ENCODE peak calls at places on chromosomes 5 and 9, in eight cellular contexts. K, Z, M, H, W, F, V and N are unnamed samples.
A peak's percentile ranks its signal among the peaks of the same experiment; 100 is the strongest.

GRCh38 chr5:107248065-107248695 is 422.6 kb downstream of the EFNA5 start:
- DNase-seq in K (peak; percentile 40), Z (peak; percentile 30), M (no peak), H (no peak), W (peak; percentile 44), F (peak; percentile 41), V (peak; percentile 25), N (peak; percentile 49)

GRCh38 chr5:134240421-134240962 is 14.6 kb upstream of the PPP2CA start:
- DNase-seq in K (peak; percentile 24), Z (peak; percentile 44), M (no peak), H (no peak), W (no peak), F (peak; percentile 50), V (peak; percentile 86), N (no peak)

GRCh38 chr5:65198777-65199120 is 283.0 kb downstream of the ADAMTS6 start:
- DNase-seq in K (no peak), Z (peak; percentile 99), M (no peak), H (no peak), W (no peak), F (no peak), V (peak; percentile 100), N (no peak)

GRCh38 chr5:68279960-68280359 is 64.4 kb downstream of the PIK3R1 start:
- DNase-seq in K (no peak), Z (no peak), M (peak; percentile 18), H (no peak), W (no peak), F (no peak), V (no peak), N (no peak)

GRCh38 chr9:129685220-129685932 is 19.9 kb downstream of the PRRX2 start:
- DNase-seq in K (no peak), Z (peak; percentile 76), M (no peak), H (no peak), W (no peak), F (no peak), V (peak; percentile 61), N (no peak)

GRCh38 chr9:78324068-78324650 is 27.2 kb downstream of the PSAT1 start:
- DNase-seq in K (no peak), Z (no peak), M (no peak), H (no peak), W (no peak), F (no peak), V (no peak), N (no peak)

GRCh38 chr9:72564517-72565281 is 43.3 kb downstream of the TMC1 start:
- DNase-seq in K (no peak), Z (no peak), M (no peak), H (no peak), W (no peak), F (no peak), V (no peak), N (no peak)

GRCh38 chr9:126836216-126836615 is 24.2 kb upstream of the ZBTB34 start:
- DNase-seq in K (no peak), Z (no peak), M (no peak), H (no peak), W (no peak), F (no peak), V (peak; percentile 54), N (no peak)

GRCh38 chr5:67166886-67167285 is 29.7 kb downstream of the CD180 start:
- DNase-seq in K (no peak), Z (no peak), M (no peak), H (no peak), W (no peak), F (no peak), V (no peak), N (no peak)

GRCh38 chr9:123049589-123050222 is 16.2 kb downstream of the GPR21 start:
- DNase-seq in K (no peak), Z (no peak), M (no peak), H (no peak), W (no peak), F (no peak), V (peak; percentile 52), N (no peak)

GRCh38 chr9:125810161-125810560 is 63.0 kb downstream of the PBX3 start:
- DNase-seq in K (no peak), Z (no peak), M (no peak), H (no peak), W (no peak), F (no peak), V (no peak), N (no peak)

GRCh38 chr5:111117149-111117548 is 25.0 kb downstream of the WDR36 start:
- DNase-seq in K (no peak), Z (no peak), M (no peak), H (no peak), W (no peak), F (no peak), V (no peak), N (no peak)

GRCh38 chr9:114968710-114969109 is 38.3 kb upstream of the TNFSF8 start:
- DNase-seq in K (no peak), Z (peak; percentile 44), M (no peak), H (no peak), W (no peak), F (no peak), V (peak; percentile 34), N (no peak)

GRCh38 chr9:121026260-121026691 is 23.8 kb downstream of the C5 start:
- DNase-seq in K (no peak), Z (no peak), M (no peak), H (no peak), W (no peak), F (no peak), V (peak; percentile 50), N (no peak)

GRCh38 chr9:12426198-12426864 is 266.9 kb upstream of the TYRP1 start:
- DNase-seq in K (no peak), Z (no peak), M (no peak), H (no peak), W (no peak), F (no peak), V (no peak), N (no peak)

GRCh38 chr9:105694848-105695581 is 674 bp downstream of the TMEM38B start:
- DNase-seq in K (peak; percentile 81), Z (peak; percentile 60), M (peak; percentile 31), H (peak; percentile 89), W (peak; percentile 67), F (peak; percentile 76), V (peak; percentile 50), N (peak; percentile 81)

GRCh38 chr5:73370620-73371583 is 77.7 kb downstream of the FOXD1 start:
- DNase-seq in K (no peak), Z (peak; percentile 99), M (no peak), H (no peak), W (no peak), F (no peak), V (peak; percentile 97), N (no peak)

GRCh38 chr5:95779611-95780010 is 42.9 kb downstream of the GLRX start:
- DNase-seq in K (no peak), Z (no peak), M (no peak), H (no peak), W (no peak), F (no peak), V (peak; percentile 61), N (no peak)

GRCh38 chr5:116747881-116748280 is 173.3 kb upstream of the SEMA6A start:
- DNase-seq in K (no peak), Z (no peak), M (no peak), H (no peak), W (no peak), F (no peak), V (peak; percentile 5), N (no peak)

GRCh38 chr5:34543687-34544086 is 112.4 kb upstream of the RAI14 start:
- DNase-seq in K (no peak), Z (no peak), M (no peak), H (no peak), W (no peak), F (no peak), V (no peak), N (no peak)

GRCh38 chr5:34545164-34545563 is 111.0 kb upstream of the RAI14 start:
- DNase-seq in K (no peak), Z (no peak), M (no peak), H (no peak), W (no peak), F (no peak), V (no peak), N (no peak)

GRCh38 chr5:34547300-34548085 is 108.6 kb upstream of the RAI14 start:
- DNase-seq in K (no peak), Z (no peak), M (no peak), H (no peak), W (no peak), F (no peak), V (no peak), N (no peak)

GRCh38 chr5:34542818-34543217 is 113.3 kb upstream of the RAI14 start:
- DNase-seq in K (no peak), Z (no peak), M (no peak), H (no peak), W (no peak), F (no peak), V (no peak), N (no peak)

DNA sequence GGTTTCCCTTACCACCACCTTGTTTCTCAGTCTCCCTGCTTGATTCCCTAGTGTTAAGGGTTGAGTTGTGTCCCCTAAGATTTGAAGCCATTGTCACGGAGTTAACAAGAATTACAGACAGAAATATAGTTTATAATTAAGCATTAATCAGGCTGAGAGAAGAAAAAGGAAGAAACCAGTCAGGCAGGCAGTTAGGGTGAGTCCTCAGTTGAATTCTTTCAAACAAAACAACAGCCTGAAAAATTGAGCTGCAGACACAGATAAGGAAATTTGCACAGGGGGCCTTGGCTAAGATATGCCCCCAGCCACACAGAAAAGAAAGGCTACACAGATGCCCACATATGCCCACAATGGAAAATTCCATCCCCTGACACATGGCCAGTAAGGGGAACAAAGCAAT is 111.7 kb upstream of the RAI14 start:
- DNase-seq in K (no peak), Z (no peak), M (no peak), H (no peak), W (no peak), F (no peak), V (no peak), N (no peak)
- H3K9me3 ChIP-seq in K (peaks cover 5% of the 10 kb centered on the region), Z (no peaks in the 10 kb centered on the region), M (no peaks in the 10 kb centered on the region), H (no peaks in the 10 kb centered on the region), W (peaks cover 31% of the 10 kb centered on the region), F (peaks cover 23% of the 10 kb centered on the region), V (no peaks in the 10 kb centered on the region), N (no peaks in the 10 kb centered on the region)

GRCh38 chr5:178940569-178941360 is at the start of gene ZNF454:
- DNase-seq in K (peak; percentile 97), Z (no peak), M (no peak), H (peak; percentile 96), W (no peak), F (peak; percentile 96), V (peak; percentile 94), N (peak; percentile 89)
- H3K9me3 ChIP-seq in K (peaks cover 5% of the 10 kb centered on the region), Z (peaks cover 66% of the 10 kb centered on the region), M (peaks cover 20% of the 10 kb centered on the region), H (peaks cover 11% of the 10 kb centered on the region), W (peaks cover 24% of the 10 kb centered on the region), F (peaks cover 47% of the 10 kb centered on the region), V (no peaks in the 10 kb centered on the region), N (peaks cover 54% of the 10 kb centered on the region)

GRCh38 chr5:141260458-141261237 is 15.5 kb downstream of the PCDHB15 start:
- DNase-seq in K (no peak), Z (no peak), M (no peak), H (no peak), W (no peak), F (no peak), V (no peak), N (no peak)
- H3K9me3 ChIP-seq in K (peaks cover 57% of the 10 kb centered on the region), Z (peaks cover 43% of the 10 kb centered on the region), M (peaks cover 25% of the 10 kb centered on the region), H (peaks cover 13% of the 10 kb centered on the region), W (peaks cover 58% of the 10 kb centered on the region), F (peaks cover 100% of the 10 kb centered on the region), V (no peaks in the 10 kb centered on the region), N (peaks cover 100% of the 10 kb centered on the region)

DNA sequence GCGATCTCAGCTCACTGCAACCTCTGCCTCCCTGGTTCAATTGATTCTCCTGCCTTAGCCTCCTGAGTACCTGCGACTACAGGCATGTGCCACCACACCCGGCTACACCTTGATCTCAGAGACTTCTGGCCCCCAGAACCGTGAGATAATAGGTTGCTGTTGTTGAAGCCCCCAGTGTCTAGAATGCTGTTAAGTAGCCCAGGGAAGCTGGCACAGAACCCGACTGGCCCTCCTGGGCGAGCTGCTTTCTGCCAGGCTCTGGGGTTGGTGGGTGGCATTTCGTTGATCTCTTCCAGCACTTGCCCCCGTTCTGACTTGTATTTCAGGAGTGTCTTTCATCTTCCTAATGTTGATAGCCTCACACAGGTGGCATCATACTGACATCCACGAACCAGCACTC is 807.1 kb downstream of the CDH9 start:
- DNase-seq in K (no peak), Z (no peak), M (no peak), H (no peak), W (no peak), F (no peak), V (no peak), N (no peak)
- H3K9me3 ChIP-seq in K (no peaks in the 10 kb centered on the region), Z (peaks cover 37% of the 10 kb centered on the region), M (no peaks in the 10 kb centered on the region), H (no peaks in the 10 kb centered on the region), W (no peaks in the 10 kb centered on the region), F (peaks cover 6% of the 10 kb centered on the region), V (no peaks in the 10 kb centered on the region), N (no peaks in the 10 kb centered on the region)